ENCODE peak calls at places on chromosomes 7 and 10, in nine cellular contexts. One of them, this sample, is unnamed.

GRCh38 chr10:59234814-59235429 is 58.5 kb downstream of the PHYHIPL start:
- DNase-seq in ACHN: peak; percentile 65
- DNase-seq in NCI-H2081: peak; percentile 24
- DNase-seq in astrocyte of the spinal cord: peak; percentile 51
- DNase-seq in activated naive CD4-positive, alpha-beta T cell: no peak
- DNase-seq in SJSA1: no peak
- DNase-seq in COLO829: no peak
- DNase-seq in hypothalamus: no peak
- DNase-seq in stromal cell of bone marrow: peak; percentile 30
- DNase-seq in this sample: no peak

GRCh38 chr10:110091830-110092229 is 84.0 kb downstream of the ADD3 start:
- DNase-seq in ACHN: no peak
- DNase-seq in NCI-H2081: no peak
- DNase-seq in astrocyte of the spinal cord: no peak
- DNase-seq in activated naive CD4-positive, alpha-beta T cell: no peak
- DNase-seq in SJSA1: no peak
- DNase-seq in COLO829: no peak
- DNase-seq in hypothalamus: no peak
- DNase-seq in stromal cell of bone marrow: no peak
- DNase-seq in this sample: no peak

GRCh38 chr7:117008849-117009531 is 55.7 kb downstream of the ST7 start:
- DNase-seq in ACHN: peak; percentile 34
- DNase-seq in NCI-H2081: no peak
- DNase-seq in astrocyte of the spinal cord: peak; percentile 83
- DNase-seq in activated naive CD4-positive, alpha-beta T cell: no peak
- DNase-seq in SJSA1: no peak
- DNase-seq in COLO829: peak; percentile 97
- DNase-seq in hypothalamus: no peak
- DNase-seq in stromal cell of bone marrow: peak; percentile 48
- DNase-seq in this sample: no peak

GRCh38 chr10:71835671-71836593 is 15.1 kb downstream of the PSAP start:
- DNase-seq in ACHN: peak; percentile 96
- DNase-seq in NCI-H2081: peak; percentile 77
- DNase-seq in astrocyte of the spinal cord: peak; percentile 93
- DNase-seq in activated naive CD4-positive, alpha-beta T cell: no peak
- DNase-seq in SJSA1: peak; percentile 81
- DNase-seq in COLO829: peak; percentile 89
- DNase-seq in hypothalamus: peak; percentile 43
- DNase-seq in stromal cell of bone marrow: peak; percentile 95
- DNase-seq in this sample: no peak

GRCh38 chr10:87829986-87830732 is 12.1 kb upstream of the ATAD1 start:
- DNase-seq in ACHN: no peak
- DNase-seq in NCI-H2081: no peak
- DNase-seq in astrocyte of the spinal cord: no peak
- DNase-seq in activated naive CD4-positive, alpha-beta T cell: no peak
- DNase-seq in SJSA1: no peak
- DNase-seq in COLO829: no peak
- DNase-seq in hypothalamus: no peak
- DNase-seq in stromal cell of bone marrow: no peak
- DNase-seq in this sample: no peak

GRCh38 chr10:72105675-72106074 is 17.3 kb upstream of the SPOCK2 start:
- DNase-seq in ACHN: no peak
- DNase-seq in NCI-H2081: no peak
- DNase-seq in astrocyte of the spinal cord: no peak
- DNase-seq in activated naive CD4-positive, alpha-beta T cell: no peak
- DNase-seq in SJSA1: no peak
- DNase-seq in COLO829: no peak
- DNase-seq in hypothalamus: no peak
- DNase-seq in stromal cell of bone marrow: no peak
- DNase-seq in this sample: no peak

GRCh38 chr10:94308866-94309265 is 53.9 kb downstream of the NOC3L start:
- DNase-seq in ACHN: no peak
- DNase-seq in NCI-H2081: no peak
- DNase-seq in astrocyte of the spinal cord: peak; percentile 79
- DNase-seq in activated naive CD4-positive, alpha-beta T cell: no peak
- DNase-seq in SJSA1: no peak
- DNase-seq in COLO829: no peak
- DNase-seq in hypothalamus: no peak
- DNase-seq in stromal cell of bone marrow: no peak
- DNase-seq in this sample: no peak

GRCh38 chr10:130555411-130555750 is 419.2 kb downstream of the GLRX3 start:
- DNase-seq in ACHN: no peak
- DNase-seq in NCI-H2081: no peak
- DNase-seq in astrocyte of the spinal cord: no peak
- DNase-seq in activated naive CD4-positive, alpha-beta T cell: no peak
- DNase-seq in SJSA1: no peak
- DNase-seq in COLO829: no peak
- DNase-seq in hypothalamus: no peak
- DNase-seq in stromal cell of bone marrow: no peak
- DNase-seq in this sample: no peak

GRCh38 chr7:55335151-55335550 is 30.0 kb upstream of the LANCL2 start:
- DNase-seq in ACHN: no peak
- DNase-seq in NCI-H2081: no peak
- DNase-seq in astrocyte of the spinal cord: no peak
- DNase-seq in activated naive CD4-positive, alpha-beta T cell: no peak
- DNase-seq in SJSA1: no peak
- DNase-seq in COLO829: no peak
- DNase-seq in hypothalamus: no peak
- DNase-seq in stromal cell of bone marrow: no peak
- DNase-seq in this sample: no peak

GRCh38 chr7:80907141-80907601 is 11.7 kb downstream of the SEMA3C start:
- DNase-seq in ACHN: no peak
- DNase-seq in NCI-H2081: no peak
- DNase-seq in astrocyte of the spinal cord: no peak
- DNase-seq in activated naive CD4-positive, alpha-beta T cell: no peak
- DNase-seq in SJSA1: no peak
- DNase-seq in COLO829: peak; percentile 89
- DNase-seq in hypothalamus: no peak
- DNase-seq in stromal cell of bone marrow: no peak
- DNase-seq in this sample: no peak

GRCh38 chr7:70319057-70319456 is 720.8 kb downstream of the AUTS2 start:
- DNase-seq in ACHN: no peak
- DNase-seq in NCI-H2081: no peak
- DNase-seq in astrocyte of the spinal cord: no peak
- DNase-seq in activated naive CD4-positive, alpha-beta T cell: no peak
- DNase-seq in SJSA1: no peak
- DNase-seq in COLO829: no peak
- DNase-seq in hypothalamus: no peak
- DNase-seq in stromal cell of bone marrow: no peak
- DNase-seq in this sample: no peak

GRCh38 chr7:150390206-150390605 is 11.1 kb downstream of the ZNF775 start:
- DNase-seq in ACHN: no peak
- DNase-seq in NCI-H2081: no peak
- DNase-seq in astrocyte of the spinal cord: no peak
- DNase-seq in activated naive CD4-positive, alpha-beta T cell: no peak
- DNase-seq in SJSA1: no peak
- DNase-seq in COLO829: no peak
- DNase-seq in hypothalamus: no peak
- DNase-seq in stromal cell of bone marrow: no peak
- DNase-seq in this sample: no peak

GRCh38 chr7:98192781-98193457 is 18.3 kb upstream of the BHLHA15 start:
- DNase-seq in ACHN: no peak
- DNase-seq in NCI-H2081: no peak
- DNase-seq in astrocyte of the spinal cord: no peak
- DNase-seq in activated naive CD4-positive, alpha-beta T cell: no peak
- DNase-seq in SJSA1: no peak
- DNase-seq in COLO829: no peak
- DNase-seq in hypothalamus: no peak
- DNase-seq in stromal cell of bone marrow: no peak
- DNase-seq in this sample: no peak

GRCh38 chr10:117339569-117339968 is 35.7 kb downstream of the PDZD8 start:
- DNase-seq in ACHN: no peak
- DNase-seq in NCI-H2081: no peak
- DNase-seq in astrocyte of the spinal cord: no peak
- DNase-seq in activated naive CD4-positive, alpha-beta T cell: no peak
- DNase-seq in SJSA1: no peak
- DNase-seq in COLO829: no peak
- DNase-seq in hypothalamus: no peak
- DNase-seq in stromal cell of bone marrow: no peak
- DNase-seq in this sample: no peak

GRCh38 chr10:28633750-28634149 is 43.6 kb upstream of the BAMBI start:
- DNase-seq in ACHN: peak; percentile 57
- DNase-seq in NCI-H2081: no peak
- DNase-seq in astrocyte of the spinal cord: no peak
- DNase-seq in activated naive CD4-positive, alpha-beta T cell: no peak
- DNase-seq in SJSA1: no peak
- DNase-seq in COLO829: no peak
- DNase-seq in hypothalamus: no peak
- DNase-seq in stromal cell of bone marrow: no peak
- DNase-seq in this sample: no peak

GRCh38 chr7:2882111-2882510 is 38.0 kb upstream of the GNA12 start:
- DNase-seq in ACHN: no peak
- DNase-seq in NCI-H2081: peak; percentile 44
- DNase-seq in astrocyte of the spinal cord: no peak
- DNase-seq in activated naive CD4-positive, alpha-beta T cell: no peak
- DNase-seq in SJSA1: no peak
- DNase-seq in COLO829: no peak
- DNase-seq in hypothalamus: no peak
- DNase-seq in stromal cell of bone marrow: no peak
- DNase-seq in this sample: no peak

GRCh38 chr7:28672397-28672797 is 260.1 kb downstream of the CREB5 start:
- DNase-seq in ACHN: no peak
- DNase-seq in NCI-H2081: peak; percentile 24
- DNase-seq in astrocyte of the spinal cord: no peak
- DNase-seq in activated naive CD4-positive, alpha-beta T cell: no peak
- DNase-seq in SJSA1: no peak
- DNase-seq in COLO829: no peak
- DNase-seq in hypothalamus: no peak
- DNase-seq in stromal cell of bone marrow: no peak
- DNase-seq in this sample: no peak

GRCh38 chr7:42678315-42678714 is 233.6 kb downstream of the C7orf25 start:
- DNase-seq in ACHN: no peak
- DNase-seq in NCI-H2081: no peak
- DNase-seq in astrocyte of the spinal cord: no peak
- DNase-seq in activated naive CD4-positive, alpha-beta T cell: no peak
- DNase-seq in SJSA1: no peak
- DNase-seq in COLO829: no peak
- DNase-seq in hypothalamus: no peak
- DNase-seq in stromal cell of bone marrow: peak; percentile 48
- DNase-seq in this sample: no peak

GRCh38 chr10:12613144-12613543 is 263.8 kb downstream of the CAMK1D start:
- DNase-seq in ACHN: no peak
- DNase-seq in NCI-H2081: no peak
- DNase-seq in astrocyte of the spinal cord: no peak
- DNase-seq in activated naive CD4-positive, alpha-beta T cell: no peak
- DNase-seq in SJSA1: no peak
- DNase-seq in COLO829: no peak
- DNase-seq in hypothalamus: no peak
- DNase-seq in stromal cell of bone marrow: no peak
- DNase-seq in this sample: no peak

GRCh38 chr10:37701781-37702493 is 155.5 kb downstream of the ZNF248 start:
- DNase-seq in ACHN: no peak
- DNase-seq in NCI-H2081: no peak
- DNase-seq in astrocyte of the spinal cord: no peak
- DNase-seq in activated naive CD4-positive, alpha-beta T cell: no peak
- DNase-seq in SJSA1: no peak
- DNase-seq in COLO829: no peak
- DNase-seq in hypothalamus: no peak
- DNase-seq in stromal cell of bone marrow: no peak
- DNase-seq in this sample: no peak

GRCh38 chr7:75688200-75689136 is 50.3 kb downstream of the HIP1 start:
- DNase-seq in ACHN: no peak
- DNase-seq in NCI-H2081: peak; percentile 98
- DNase-seq in astrocyte of the spinal cord: no peak
- DNase-seq in activated naive CD4-positive, alpha-beta T cell: no peak
- DNase-seq in SJSA1: no peak
- DNase-seq in COLO829: no peak
- DNase-seq in hypothalamus: peak; percentile 58
- DNase-seq in stromal cell of bone marrow: no peak
- DNase-seq in this sample: no peak

GRCh38 chr7:138097064-138097741 is 20.9 kb downstream of the AKR1D1 start:
- DNase-seq in ACHN: peak; percentile 58
- DNase-seq in NCI-H2081: peak; percentile 16
- DNase-seq in astrocyte of the spinal cord: peak; percentile 21
- DNase-seq in activated naive CD4-positive, alpha-beta T cell: no peak
- DNase-seq in SJSA1: no peak
- DNase-seq in COLO829: no peak
- DNase-seq in hypothalamus: no peak
- DNase-seq in stromal cell of bone marrow: peak; percentile 2
- DNase-seq in this sample: no peak

GRCh38 chr7:45242698-45243097 is 85.1 kb downstream of the RAMP3 start:
- DNase-seq in ACHN: no peak
- DNase-seq in NCI-H2081: no peak
- DNase-seq in astrocyte of the spinal cord: no peak
- DNase-seq in activated naive CD4-positive, alpha-beta T cell: no peak
- DNase-seq in SJSA1: no peak
- DNase-seq in COLO829: no peak
- DNase-seq in hypothalamus: no peak
- DNase-seq in stromal cell of bone marrow: no peak
- DNase-seq in this sample: no peak

This sample was measured in lower lobe of right lung.